ENCODE peak calls at places on chromosomes 4 and X, in five cellular contexts. B is WTC11, X is SK-N-SH, J is breast epithelium, U is fibroblast of lung. M is an unnamed sample.

GRCh38 chr4:633406-633805 is 8.0 kb downstream of the PDE6B start:
- DNase-seq in B (peak), U (no peak), J (no peak), X (no peak), M (no peak)

GRCh38 chr4:23234716-23235115 is 542.0 kb downstream of the GBA3 start:
- DNase-seq in U (peak), X (no peak), J (no peak), B (no peak), M (no peak)

GRCh38 chr4:177505171-177505615 is 63.0 kb upstream of the AGA start:
- DNase-seq in B (peak), U (no peak), J (no peak), X (no peak), M (no peak)

GRCh38 chr4:145882594-145882993 is 56.0 kb downstream of the ZNF827 start:
- DNase-seq in U (no peak), J (no peak), B (no peak), X (no peak), M (no peak)

GRCh38 chrX:132171478-132171877 is 43.7 kb upstream of the FRMD7 start:
- DNase-seq in X (no peak), J (no peak), B (no peak), U (no peak), M (no peak)

GRCh38 chrX:119455264-119455663 is 13.0 kb upstream of the SLC25A5 start:
- DNase-seq in X (no peak), U (peak), J (no peak), B (no peak), M (peak)

GRCh38 chrX:40146471-40147398 is 49.0 kb upstream of the BCOR start:
- DNase-seq in B (peak), U (peak), J (no peak), X (peak), M (peak)

GRCh38 chr4:143421609-143422008 is 84.9 kb downstream of the GAB1 start:
- DNase-seq in B (no peak), U (peak), J (no peak), X (no peak), M (no peak)

GRCh38 chr4:84503495-84504437 is 4.7 kb upstream of the NKX6-1 start:
- DNase-seq in J (no peak), X (peak), U (peak), B (peak), M (peak)

GRCh38 chr4:82217986-82218715 is 155.6 kb downstream of the HNRNPD start:
- DNase-seq in J (no peak), U (no peak), B (no peak), X (no peak), M (no peak)

GRCh38 chr4:164926301-164926700 is 49.3 kb downstream of the APELA start:
- DNase-seq in X (no peak), J (peak), U (no peak), B (no peak), M (peak)

GRCh38 chr4:74202062-74202586 is 44.2 kb downstream of the MTHFD2L start:
- DNase-seq in B (no peak), J (no peak), X (no peak), U (peak), M (no peak)

GRCh38 chrX:9788908-9789307 is 2.7 kb downstream of the SHROOM2 start:
- DNase-seq in X (no peak), B (no peak), U (no peak), J (no peak), M (no peak)

GRCh38 chrX:115584715-115585114 is 23.7 kb downstream of the PLS3 start:
- DNase-seq in J (no peak), B (no peak), U (peak), X (no peak), M (peak)

GRCh38 chrX:150844016-150844415 is 54.5 kb downstream of the CD99L2 start:
- DNase-seq in U (peak), X (no peak), B (no peak), J (no peak), M (no peak)

GRCh38 chrX:40303256-40304077 is 205.7 kb upstream of the BCOR start:
- DNase-seq in B (no peak), J (no peak), X (no peak), U (no peak), M (no peak)

GRCh38 chr4:8215001-8215427 is 15.9 kb downstream of the SH3TC1 start:
- DNase-seq in U (peak), J (no peak), B (no peak), X (no peak), M (peak)

GRCh38 chrX:5852941-5853340 is 375.7 kb downstream of the NLGN4X start:
- DNase-seq in B (no peak), X (no peak), U (no peak), J (no peak), M (no peak)

GRCh38 chr4:169098054-169098896 is 88.2 kb upstream of the CBR4 start:
- DNase-seq in U (peak), X (no peak), B (no peak), J (no peak), M (peak)

GRCh38 chr4:88204882-88205281 is 46.4 kb upstream of the ABCG2 start:
- DNase-seq in J (no peak), U (no peak), B (no peak), X (no peak), M (no peak)

GRCh38 chr4:38109896-38110295 is 149.7 kb downstream of the PTTG2 start:
- DNase-seq in J (no peak), U (no peak), X (no peak), B (no peak), M (no peak)

GRCh38 chrX:21905209-21905735 is 35.2 kb upstream of the SMS start:
- DNase-seq in B (no peak), X (no peak), U (no peak), J (no peak), M (no peak)

GRCh38 chr4:120685756-120686278 is 236.7 kb downstream of the PRDM5 start:
- DNase-seq in B (no peak), J (no peak), X (no peak), U (no peak), M (no peak)

GRCh38 chr4:177778623-177779022 is 336.4 kb upstream of the AGA start:
- DNase-seq in X (no peak), U (no peak), B (no peak), J (no peak), M (no peak)

GRCh38 chr4:147560632-147561031 is 56.6 kb upstream of the TMEM184C start:
- DNase-seq in X (no peak), J (no peak), B (no peak), U (peak), M (no peak)

GRCh38 chrX:74250574-74250973 is 53.4 kb upstream of the ZCCHC13 start:
- DNase-seq in U (no peak), B (no peak), J (no peak), X (no peak), M (no peak)

GRCh38 chr4:89836897-89837384 is at the start of gene SNCA:
- DNase-seq in J (peak), B (peak), X (peak), U (peak), M (no peak)

GRCh38 chr4:3009422-3009821 is 46.1 kb downstream of the GRK4 start:
- DNase-seq in U (peak), X (no peak), B (peak), J (no peak), M (no peak)

GRCh38 chr4:108043536-108043935 is 53.8 kb downstream of the HADH start:
- DNase-seq in X (peak), J (no peak), U (no peak), B (no peak), M (no peak)

GRCh38 chrX:152635941-152636340 is 1.8 kb upstream of the GABRQ start:
- DNase-seq in X (peak), B (peak), J (peak), U (peak), M (peak)
- TF ChIP-seq CTCF in X (peak), B (peak), J (peak), U (peak), M (peak)

GRCh38 chrX:109475174-109475891 is 6.6 kb downstream of the GUCY2F start:
- DNase-seq in B (peak), J (peak), X (peak), U (peak), M (peak)

DNA sequence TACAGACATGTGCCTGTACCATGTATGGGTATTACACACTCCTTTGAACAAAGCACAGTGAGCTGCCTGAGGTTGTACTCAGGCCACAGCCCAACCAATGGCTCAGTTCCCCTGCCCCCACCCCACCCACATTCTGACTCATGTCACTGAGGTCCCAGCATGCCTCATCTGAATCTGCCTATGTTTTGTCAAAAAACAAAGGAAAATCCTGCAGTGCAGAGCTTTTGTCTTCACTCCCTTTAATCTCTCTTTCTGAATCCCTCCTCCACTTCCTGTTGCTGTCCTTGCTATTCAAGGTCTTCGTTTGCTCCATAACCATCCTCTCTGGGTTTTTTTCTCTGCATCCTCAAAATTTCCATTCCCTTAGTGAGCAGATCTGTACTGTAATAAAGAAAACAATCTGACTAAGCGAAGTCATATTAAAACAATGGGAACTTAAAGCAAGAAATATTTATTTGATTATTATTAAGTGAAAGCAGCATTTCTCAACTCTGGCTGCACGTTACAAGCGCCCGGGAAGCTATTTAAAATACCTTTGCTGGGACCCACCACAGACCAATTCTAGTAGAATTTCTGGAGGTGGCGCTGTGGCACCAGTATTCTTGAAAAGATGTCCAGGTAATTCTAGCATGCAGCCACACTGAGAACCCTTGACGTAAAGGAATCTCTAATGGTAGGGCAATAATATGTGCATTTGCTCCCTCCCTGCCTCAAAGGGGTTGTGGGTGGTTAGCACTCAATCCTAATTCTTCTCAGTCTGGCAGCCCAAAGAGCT is 8.8 kb downstream of the GUCY2F start:
- DNase-seq in U (peak), X (peak), B (peak), J (no peak), M (peak)
- TF ChIP-seq CTCF in U (no peak), X (peak), B (peak), J (no peak), M (peak)

GRCh38 chr4:185839204-185839712 is 27.3 kb upstream of the SORBS2 start:
- DNase-seq in B (peak), J (peak), U (peak), X (no peak), M (peak)

GRCh38 chr4:185839770-185840169 is 27.8 kb upstream of the SORBS2 start:
- DNase-seq in B (no peak), U (peak), X (no peak), J (no peak), M (no peak)

GRCh38 chr4:185837415-185838103 is 25.6 kb upstream of the SORBS2 start:
- DNase-seq in J (no peak), U (no peak), B (no peak), X (no peak), M (no peak)

GRCh38 chr4:185838104-185838452 is 26.1 kb upstream of the SORBS2 start:
- DNase-seq in X (no peak), U (no peak), J (no peak), B (peak), M (no peak)

DNA sequence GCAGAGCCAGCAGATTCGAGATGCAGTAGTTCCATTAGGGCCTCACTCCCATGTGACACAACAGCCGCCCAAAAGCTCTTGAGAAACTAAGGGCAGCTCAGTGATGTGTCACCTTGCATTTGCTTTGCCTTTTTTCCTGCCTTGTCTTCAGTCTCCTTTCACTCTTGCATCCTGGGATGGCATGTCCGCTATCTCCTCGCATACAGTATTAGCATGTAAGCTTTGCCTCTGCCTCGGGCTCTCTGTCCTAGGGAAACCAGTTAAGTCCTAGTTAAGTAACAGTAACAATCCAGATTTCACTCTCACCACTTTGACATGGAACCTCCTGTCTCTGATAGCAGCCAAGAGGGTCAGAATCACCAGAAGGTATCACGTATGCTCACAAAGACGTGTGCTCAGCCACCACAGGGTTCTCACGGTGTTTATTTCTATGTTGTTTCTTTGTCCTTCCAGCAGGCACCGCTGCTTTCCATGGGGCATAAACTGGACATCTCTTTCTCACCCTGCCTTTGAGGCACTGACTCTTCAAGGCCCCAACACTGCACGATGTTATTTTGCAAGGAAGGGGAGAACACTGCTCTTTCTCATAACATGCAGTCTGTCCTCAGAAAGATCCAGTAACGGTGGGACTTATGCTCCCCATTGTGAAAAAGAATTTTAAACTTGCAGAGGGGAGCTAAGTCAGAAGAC is 26.7 kb upstream of the SORBS2 start:
- DNase-seq in B (no peak), U (no peak), X (no peak), J (no peak), M (no peak)
- TF ChIP-seq CTCF in B (no peak), U (no peak), X (no peak), J (no peak), M (no peak)

DNA sequence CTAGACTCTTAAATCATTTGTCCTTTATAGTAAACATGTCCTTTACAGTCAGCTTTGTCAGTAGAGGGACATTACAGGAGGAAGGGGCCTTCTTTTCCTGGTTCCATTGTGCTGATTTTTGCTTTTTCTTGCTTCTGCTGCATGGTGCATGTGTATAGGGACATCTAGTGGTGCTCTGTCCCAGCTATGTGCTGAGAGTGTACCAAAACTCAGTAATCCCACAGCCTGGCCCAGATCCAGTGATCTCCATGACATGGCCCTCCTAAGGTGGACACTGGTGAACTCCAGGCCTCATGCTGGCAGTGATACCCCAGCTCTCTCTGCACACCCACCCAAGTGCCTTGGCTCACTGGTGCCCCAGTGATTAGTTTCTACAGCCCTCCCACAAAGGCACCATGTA is 45.2 kb downstream of the MAGEB17 start:
- DNase-seq in B (no peak), U (no peak), X (peak), J (no peak), M (peak)
- TF ChIP-seq CTCF in B (no peak), U (no peak), X (peak), J (no peak), M (peak)

DNA sequence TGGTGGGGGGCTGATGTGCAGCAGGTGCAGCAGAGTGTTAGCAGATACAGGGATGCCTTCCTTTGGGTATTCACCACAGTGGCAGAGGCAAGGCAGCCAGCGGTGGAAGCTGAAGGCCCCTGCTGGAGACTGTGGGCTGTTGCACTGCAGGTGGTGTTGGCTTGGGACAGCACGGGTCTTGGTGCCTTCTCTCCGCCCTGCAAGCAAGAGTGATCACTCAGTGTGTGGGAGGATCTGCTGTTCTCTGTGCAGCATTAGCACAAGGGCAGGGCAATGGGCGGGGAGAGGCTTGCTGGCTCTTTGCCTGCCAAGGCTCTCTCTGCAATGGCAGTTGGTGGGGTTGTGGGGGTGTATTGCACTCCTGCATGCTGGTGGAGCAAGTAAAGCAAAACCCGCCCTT is 821.0 kb upstream of the GRIA3 start:
- DNase-seq in X (no peak), U (no peak), J (no peak), B (peak), M (no peak)
- TF ChIP-seq CTCF in X (no peak), U (no peak), J (no peak), B (no peak), M (no peak)

DNA sequence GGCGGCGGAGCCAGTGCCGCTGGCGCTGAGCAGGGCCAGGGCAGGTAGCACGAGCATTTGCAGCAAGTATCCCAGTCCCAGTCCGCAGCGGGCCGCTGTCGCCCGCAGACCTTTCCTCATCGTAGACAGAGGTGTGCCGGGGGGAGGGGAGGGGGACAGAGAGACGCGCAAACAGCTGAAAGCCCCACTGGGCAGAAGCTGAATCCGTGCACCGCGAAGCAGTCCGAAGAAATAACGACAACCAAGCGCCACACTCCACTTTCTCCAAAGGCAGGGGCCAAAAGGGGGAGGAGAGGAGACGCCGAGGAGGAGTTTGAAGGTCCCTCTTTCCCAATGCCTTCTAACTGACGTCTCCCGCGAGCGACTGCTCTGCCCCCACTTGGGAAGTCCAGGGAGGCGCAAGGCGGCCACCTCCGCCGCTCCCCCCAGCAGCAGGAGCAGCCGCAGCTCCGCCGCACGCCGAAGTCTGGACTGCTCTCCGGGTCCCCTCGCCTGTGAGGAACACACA is at the start of gene UNC5C:
- DNase-seq in U (peak), X (peak), B (peak), J (peak), M (no peak)
- TF ChIP-seq CTCF in U (no peak), X (no peak), B (no peak), J (no peak), M (no peak)

DNA sequence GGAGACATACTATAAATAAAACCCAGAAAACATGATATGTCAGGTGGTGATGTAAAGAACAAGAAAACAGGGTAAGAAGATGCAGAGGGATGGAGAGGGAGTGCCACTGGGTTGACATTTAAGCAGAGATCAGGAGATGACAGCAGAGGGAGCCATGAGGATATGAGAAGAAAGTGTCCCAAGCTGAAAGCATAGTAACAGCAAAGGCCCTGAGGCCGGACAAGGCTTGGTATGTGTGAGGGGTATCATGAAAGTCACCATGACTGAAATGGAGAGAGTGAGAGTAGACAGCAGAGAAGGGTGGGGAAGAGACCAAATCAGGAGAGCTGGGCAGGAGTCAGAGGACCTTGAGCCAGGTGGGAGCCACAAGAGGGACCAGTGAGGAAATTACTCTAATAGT is 3.4 kb downstream of the GPKOW start:
- DNase-seq in U (no peak), J (no peak), X (no peak), B (no peak), M (no peak)
- TF ChIP-seq CTCF in U (no peak), J (no peak), X (no peak), B (no peak), M (no peak)

GRCh38 chrX:45517090-45517973 is 316.7 kb upstream of the DIPK2B start:
- DNase-seq in U (peak), B (no peak), X (no peak), J (no peak), M (peak)

GRCh38 chrX:45513042-45513441 is 312.4 kb upstream of the DIPK2B start:
- DNase-seq in X (no peak), B (no peak), J (no peak), U (no peak), M (no peak)

GRCh38 chrX:45518552-45518951 is 317.9 kb upstream of the DIPK2B start:
- DNase-seq in J (no peak), X (no peak), U (no peak), B (no peak), M (no peak)

GRCh38 chrX:45515262-45516215 is 314.9 kb upstream of the DIPK2B start:
- DNase-seq in J (peak), B (peak), X (peak), U (peak), M (peak)
- TF ChIP-seq CTCF in J (peak), B (no peak), X (peak), U (peak), M (peak)

GRCh38 chrX:135713795-135714194 is 356 bp downstream of the CT45A1 start:
- DNase-seq in X (no peak), U (no peak), B (no peak), J (no peak), M (no peak)

DNA sequence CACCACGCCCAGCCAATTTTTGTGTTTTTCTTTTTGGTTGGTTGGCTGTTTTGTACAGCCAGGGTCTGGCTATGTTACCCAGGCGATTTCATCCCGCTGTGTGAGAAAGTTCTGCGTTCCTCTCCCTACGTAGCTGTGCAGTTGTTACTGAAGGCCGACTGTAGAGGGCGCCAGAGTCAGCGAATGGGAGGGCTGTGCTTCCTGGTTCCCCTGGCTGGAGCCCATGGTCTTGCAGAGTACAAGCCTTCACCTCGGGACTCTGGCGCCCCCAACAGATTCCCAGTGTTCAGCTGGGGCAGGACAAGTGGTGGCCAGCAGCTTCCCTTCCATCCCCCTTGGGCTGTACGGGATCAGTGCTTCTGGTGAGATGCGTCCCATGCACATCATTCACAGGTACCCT is 5.6 kb upstream of the CT45A1 start:
- DNase-seq in J (no peak), U (no peak), X (peak), B (peak), M (no peak)
- TF ChIP-seq CTCF in J (no peak), U (no peak), X (peak), B (peak), M (peak)

GRCh38 chr4:7003176-7003878 is 39.8 kb upstream of the TADA2B start:
- DNase-seq in B (no peak), J (no peak), X (no peak), U (no peak), M (no peak)
- TF ChIP-seq CTCF in B (no peak), J (no peak), X (no peak), U (no peak), M (no peak)